ENCODE peak calls at places on chromosomes 1 and 21, in seven cellular contexts. One of them, this sample, is unnamed.

GRCh38 chr21:45294509-45295291 is 7.0 kb upstream of the POFUT2 start:
- DNase-seq in GM23338: peak; percentile 61
- DNase-seq in OCI-LY7: no peak
- DNase-seq in neural progenitor cell: no peak
- DNase-seq in HCT116: no peak
- DNase-seq in SK-N-SH: peak; percentile 25
- DNase-seq in PC-3: peak; percentile 92
- DNase-seq in this sample: peak; percentile 92

GRCh38 chr21:26169611-26170470 is 729 bp downstream of the APP start:
- DNase-seq in neural progenitor cell: peak; percentile 77
- DNase-seq in SK-N-SH: peak; percentile 83
- DNase-seq in HCT116: peak; percentile 16
- DNase-seq in PC-3: peak; percentile 62
- DNase-seq in GM23338: peak; percentile 64
- DNase-seq in OCI-LY7: no peak
- DNase-seq in this sample: peak; percentile 69

GRCh38 chr1:40312238-40313205 is 4.6 kb downstream of the COL9A2 start:
- DNase-seq in OCI-LY7: peak; percentile 72
- DNase-seq in SK-N-SH: no peak
- DNase-seq in PC-3: no peak
- DNase-seq in HCT116: no peak
- DNase-seq in neural progenitor cell: peak; percentile 10
- DNase-seq in GM23338: no peak
- DNase-seq in this sample: no peak

GRCh38 chr1:111769517-111770146 is 13.9 kb downstream of the DDX20 start:
- DNase-seq in SK-N-SH: peak; percentile 66
- DNase-seq in neural progenitor cell: peak; percentile 57
- DNase-seq in GM23338: peak; percentile 66
- DNase-seq in OCI-LY7: peak; percentile 80
- DNase-seq in HCT116: peak; percentile 48
- DNase-seq in PC-3: peak; percentile 74
- DNase-seq in this sample: peak; percentile 74

GRCh38 chr1:205344010-205344808 is 12.5 kb downstream of the KLHDC8A start:
- DNase-seq in GM23338: peak; percentile 76
- DNase-seq in PC-3: no peak
- DNase-seq in SK-N-SH: peak; percentile 77
- DNase-seq in OCI-LY7: no peak
- DNase-seq in neural progenitor cell: peak; percentile 78
- DNase-seq in HCT116: no peak
- DNase-seq in this sample: peak; percentile 72

GRCh38 chr1:20355828-20356735 is 65.4 kb downstream of the VWA5B1 start:
- DNase-seq in HCT116: no peak
- DNase-seq in SK-N-SH: no peak
- DNase-seq in neural progenitor cell: no peak
- DNase-seq in OCI-LY7: no peak
- DNase-seq in PC-3: peak; percentile 42
- DNase-seq in GM23338: no peak
- DNase-seq in this sample: no peak

GRCh38 chr1:143718524-143718923 is 253.3 kb downstream of the FAM72C start:
- DNase-seq in HCT116: no peak
- DNase-seq in SK-N-SH: no peak
- DNase-seq in OCI-LY7: no peak
- DNase-seq in PC-3: no peak
- DNase-seq in GM23338: no peak
- DNase-seq in neural progenitor cell: no peak
- DNase-seq in this sample: no peak

GRCh38 chr1:231724876-231725647 is 98.5 kb downstream of the DISC1 start:
- DNase-seq in PC-3: peak; percentile 84
- DNase-seq in neural progenitor cell: peak; percentile 66
- DNase-seq in GM23338: peak; percentile 89
- DNase-seq in SK-N-SH: peak; percentile 45
- DNase-seq in OCI-LY7: peak; percentile 60
- DNase-seq in HCT116: peak; percentile 76
- DNase-seq in this sample: peak; percentile 50

GRCh38 chr1:93651695-93652094 is 29.9 kb downstream of the BCAR3 start:
- DNase-seq in SK-N-SH: no peak
- DNase-seq in OCI-LY7: no peak
- DNase-seq in neural progenitor cell: no peak
- DNase-seq in PC-3: no peak
- DNase-seq in GM23338: no peak
- DNase-seq in HCT116: no peak
- DNase-seq in this sample: no peak

GRCh38 chr1:240170245-240170644 is 78.6 kb downstream of the FMN2 start:
- DNase-seq in SK-N-SH: no peak
- DNase-seq in HCT116: no peak
- DNase-seq in OCI-LY7: no peak
- DNase-seq in neural progenitor cell: no peak
- DNase-seq in PC-3: no peak
- DNase-seq in GM23338: no peak
- DNase-seq in this sample: no peak

DNA sequence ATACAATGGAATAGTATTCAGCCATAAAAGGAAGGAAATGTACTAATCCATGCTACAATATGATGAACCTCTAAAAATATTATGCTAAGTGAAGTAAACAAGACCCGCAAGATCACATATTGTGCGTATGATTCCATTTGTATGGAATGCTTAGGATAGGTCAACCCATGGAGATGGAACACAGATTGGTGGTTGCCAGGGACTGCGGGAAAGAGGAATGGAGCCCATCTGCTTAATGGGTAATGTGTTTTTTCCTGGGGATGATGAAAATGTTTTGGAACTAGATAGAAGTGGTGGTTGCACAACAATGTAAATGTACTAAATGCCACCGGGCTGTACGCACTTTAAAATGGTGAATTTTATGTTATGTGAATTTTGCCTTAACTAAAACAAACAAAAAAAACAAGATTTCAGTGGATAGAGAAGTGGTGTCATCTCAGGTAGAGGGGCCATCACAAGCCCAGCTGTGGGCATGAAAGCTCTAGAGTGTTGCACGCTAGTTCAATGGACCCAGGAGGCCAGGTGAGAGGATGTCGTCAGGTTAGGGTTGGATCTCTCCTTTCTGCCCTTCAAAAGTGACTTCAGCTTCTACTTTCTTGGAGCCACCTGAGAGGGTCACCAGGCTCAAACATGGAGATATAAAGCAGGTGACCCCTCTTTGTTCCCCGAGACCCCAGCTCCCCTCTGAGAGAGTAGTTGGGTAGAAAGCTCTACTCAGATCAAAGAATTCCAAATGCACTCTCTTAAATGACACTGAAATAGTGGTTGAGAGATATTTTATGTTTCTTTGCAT is 2.5 kb downstream of the C1orf115 start:
- DNase-seq in PC-3: no peak
- DNase-seq in OCI-LY7: no peak
- DNase-seq in GM23338: no peak
- DNase-seq in HCT116: no peak
- DNase-seq in neural progenitor cell: no peak
- DNase-seq in SK-N-SH: no peak
- DNase-seq in this sample: no peak
- TF ChIP-seq EZH2phosphoT487 in PC-3: no peak
- TF ChIP-seq EZH2phosphoT487 in OCI-LY7: no peak
- TF ChIP-seq EZH2phosphoT487 in GM23338: no peak
- TF ChIP-seq EZH2phosphoT487 in HCT116: no peak
- TF ChIP-seq EZH2phosphoT487 in neural progenitor cell: no peak
- TF ChIP-seq EZH2phosphoT487 in SK-N-SH: no peak
- TF ChIP-seq EZH2phosphoT487 in this sample: no peak

DNA sequence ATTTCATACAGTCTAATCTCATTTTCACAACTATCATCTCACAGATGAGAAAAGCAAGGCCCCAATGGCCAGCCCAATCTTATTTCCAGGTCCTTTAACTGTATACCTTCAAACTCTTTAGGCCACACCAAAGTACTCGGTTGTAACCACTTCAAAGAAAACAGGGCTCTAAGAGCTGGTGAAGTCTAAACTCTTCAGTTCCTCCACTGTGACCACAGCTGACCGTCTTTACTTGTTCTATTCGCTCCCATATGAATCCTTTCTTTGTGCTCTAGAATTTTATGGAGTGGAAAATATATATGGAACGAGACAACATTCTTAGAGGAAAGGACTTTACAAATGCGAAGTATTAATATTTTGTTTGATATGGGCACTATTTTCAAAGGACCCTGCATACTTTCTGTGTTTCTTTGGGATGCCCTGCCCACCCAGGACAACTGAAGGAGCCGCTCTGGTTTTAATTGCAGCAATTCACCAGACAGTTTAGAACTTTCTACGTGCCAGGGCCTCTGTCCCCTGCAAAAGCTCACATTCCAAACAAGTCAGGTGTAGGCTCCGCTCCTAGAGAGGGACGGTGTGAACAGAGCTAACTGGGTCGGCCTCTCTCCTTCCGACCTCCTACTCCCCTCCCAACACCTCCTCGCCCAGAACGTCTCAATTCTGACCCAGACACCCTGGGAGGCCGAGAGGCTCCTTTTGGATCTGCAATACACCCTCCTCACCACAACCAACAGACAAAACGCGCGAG is 15.7 kb downstream of the IER5 start:
- DNase-seq in GM23338: peak; percentile 67
- DNase-seq in PC-3: no peak
- DNase-seq in neural progenitor cell: no peak
- DNase-seq in SK-N-SH: no peak
- DNase-seq in HCT116: no peak
- DNase-seq in OCI-LY7: no peak
- DNase-seq in this sample: no peak
- H3K27ac ChIP-seq in GM23338: no peak overlapping the region
- H3K27ac ChIP-seq in PC-3: peak overlapping the region; percentile 91
- H3K27ac ChIP-seq in neural progenitor cell: peak overlapping the region; percentile 76
- H3K27ac ChIP-seq in SK-N-SH: peak overlapping the region; percentile 98
- H3K27ac ChIP-seq in HCT116: peak overlapping the region; percentile 80
- H3K27ac ChIP-seq in OCI-LY7: no peak overlapping the region
- H3K27ac ChIP-seq in this sample: peak overlapping the region; percentile 93

GRCh38 chr1:213783273-213783672 is 204.5 kb upstream of the PROX1 start:
- DNase-seq in SK-N-SH: no peak
- DNase-seq in GM23338: no peak
- DNase-seq in HCT116: no peak
- DNase-seq in PC-3: no peak
- DNase-seq in neural progenitor cell: peak; percentile 35
- DNase-seq in OCI-LY7: no peak
- DNase-seq in this sample: no peak
- TF ChIP-seq EZH2phosphoT487 in SK-N-SH: no peak
- TF ChIP-seq EZH2phosphoT487 in GM23338: no peak
- TF ChIP-seq EZH2phosphoT487 in HCT116: no peak
- TF ChIP-seq EZH2phosphoT487 in PC-3: no peak
- TF ChIP-seq EZH2phosphoT487 in neural progenitor cell: no peak
- TF ChIP-seq EZH2phosphoT487 in OCI-LY7: no peak
- TF ChIP-seq EZH2phosphoT487 in this sample: no peak

GRCh38 chr1:85494957-85495266 is 30.0 kb upstream of the DDAH1 start:
- DNase-seq in neural progenitor cell: peak; percentile 25
- DNase-seq in GM23338: peak; percentile 45
- DNase-seq in PC-3: peak; percentile 54
- DNase-seq in SK-N-SH: no peak
- DNase-seq in HCT116: peak; percentile 12
- DNase-seq in OCI-LY7: no peak
- DNase-seq in this sample: peak; percentile 38
- H3K27ac ChIP-seq in neural progenitor cell: no peak overlapping the region
- H3K27ac ChIP-seq in GM23338: no peak overlapping the region
- H3K27ac ChIP-seq in PC-3: peak overlapping the region; percentile 66
- H3K27ac ChIP-seq in SK-N-SH: peak overlapping the region; percentile 99
- H3K27ac ChIP-seq in HCT116: no peak overlapping the region
- H3K27ac ChIP-seq in OCI-LY7: no peak overlapping the region
- H3K27ac ChIP-seq in this sample: no peak overlapping the region

DNA sequence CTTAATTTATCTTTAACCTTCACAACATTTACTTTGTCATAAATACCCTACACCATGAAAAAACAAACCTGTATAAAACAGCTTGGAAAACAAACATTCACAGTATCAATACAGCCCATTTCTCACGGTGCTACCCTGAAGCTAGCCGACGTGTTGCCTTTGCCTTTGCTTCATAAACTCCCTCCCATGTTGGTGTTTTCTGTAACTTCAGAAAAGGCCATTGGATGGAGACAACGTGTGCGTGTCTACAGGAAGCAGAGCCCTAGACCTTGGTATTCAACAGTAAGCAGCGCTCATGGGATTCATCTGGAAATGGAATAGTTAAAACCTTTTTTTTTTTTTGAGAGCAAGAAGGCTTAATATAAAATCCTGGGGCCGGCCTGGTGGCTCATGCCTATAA is 7.2 kb upstream of the PRDM15 start:
- DNase-seq in HCT116: no peak
- DNase-seq in GM23338: no peak
- DNase-seq in SK-N-SH: no peak
- DNase-seq in PC-3: no peak
- DNase-seq in neural progenitor cell: no peak
- DNase-seq in OCI-LY7: peak; percentile 21
- DNase-seq in this sample: no peak
- TF ChIP-seq EZH2phosphoT487 in HCT116: no peak
- TF ChIP-seq EZH2phosphoT487 in GM23338: no peak
- TF ChIP-seq EZH2phosphoT487 in SK-N-SH: no peak
- TF ChIP-seq EZH2phosphoT487 in PC-3: no peak
- TF ChIP-seq EZH2phosphoT487 in neural progenitor cell: no peak
- TF ChIP-seq EZH2phosphoT487 in OCI-LY7: no peak
- TF ChIP-seq EZH2phosphoT487 in this sample: no peak

DNA sequence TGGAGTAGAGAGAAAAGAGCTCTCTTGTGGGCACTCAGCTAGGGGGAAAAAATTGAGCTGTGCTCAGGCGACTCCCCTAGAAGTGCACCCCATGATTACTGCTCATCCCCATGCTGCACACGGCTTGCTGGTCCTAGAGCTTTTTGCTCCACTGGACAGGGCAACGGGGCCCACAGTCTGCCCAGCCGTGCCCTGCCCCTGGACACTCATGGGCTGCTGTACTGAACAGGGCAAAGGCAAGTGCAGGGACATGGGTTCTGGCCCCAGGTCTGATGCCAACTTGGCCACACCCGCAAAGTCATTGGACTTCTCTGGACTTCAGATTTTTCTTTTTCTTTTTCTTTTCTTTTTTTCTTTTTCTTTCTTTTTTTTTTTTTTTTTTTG is 42.8 kb upstream of the TARBP1 start:
- DNase-seq in GM23338: no peak
- DNase-seq in HCT116: no peak
- DNase-seq in OCI-LY7: no peak
- DNase-seq in SK-N-SH: no peak
- DNase-seq in PC-3: no peak
- DNase-seq in neural progenitor cell: no peak
- DNase-seq in this sample: no peak
- H3K27ac ChIP-seq in GM23338: no peak overlapping the region
- H3K27ac ChIP-seq in HCT116: no peak overlapping the region
- H3K27ac ChIP-seq in OCI-LY7: peak overlapping the region; percentile 91
- H3K27ac ChIP-seq in SK-N-SH: no peak overlapping the region
- H3K27ac ChIP-seq in PC-3: no peak overlapping the region
- H3K27ac ChIP-seq in neural progenitor cell: no peak overlapping the region
- H3K27ac ChIP-seq in this sample: no peak overlapping the region